ENCODE peak calls at places on chromosomes 4 and X, in five cellular contexts. N is neural progenitor cell; X is A172; G is nephron progenitor cell; W is CD4-positive, CD25-positive, alpha-beta regulatory T cell. Z is an unnamed sample.

GRCh38 chr4:61177361-61177760 is 22.8 kb upstream of the ADGRL3 start:
- DNase-seq in N (no peak), X (no peak), G (no peak), W (no peak), Z (no peak)

GRCh38 chrX:105876658-105877057 is 54.3 kb downstream of the NRK start:
- DNase-seq in N (peak; percentile 34), X (no peak), G (no peak), W (no peak), Z (no peak)

GRCh38 chr4:89704651-89705395 is 132.1 kb downstream of the SNCA start:
- DNase-seq in N (no peak), X (no peak), G (no peak), W (no peak), Z (no peak)

GRCh38 chr4:8507251-8507570 is 66.6 kb downstream of the TRMT44 start:
- DNase-seq in N (no peak), X (no peak), G (no peak), W (no peak), Z (no peak)

GRCh38 chr4:54784188-54784671 is 126.5 kb downstream of the KIT start:
- DNase-seq in N (no peak), X (no peak), G (no peak), W (no peak), Z (no peak)

GRCh38 chr4:159334461-159334860 is 231.6 kb downstream of the RAPGEF2 start:
- DNase-seq in N (no peak), X (no peak), G (no peak), W (no peak), Z (no peak)

GRCh38 chr4:23235613-23236390 is 543.1 kb downstream of the GBA3 start:
- DNase-seq in N (peak; percentile 9), X (no peak), G (no peak), W (no peak), Z (no peak)

GRCh38 chrX:137749282-137749681 is 183.4 kb downstream of the ZIC3 start:
- DNase-seq in N (peak; percentile 56), X (no peak), G (no peak), W (no peak), Z (no peak)

GRCh38 chr4:16582526-16582925 is 315.9 kb downstream of the LDB2 start:
- DNase-seq in N (peak; percentile 54), X (no peak), G (peak; percentile 27), W (no peak), Z (no peak)

GRCh38 chrX:49165901-49166881 is 3.6 kb downstream of the MAGIX start:
- DNase-seq in N (peak; percentile 89), X (peak; percentile 57), G (peak; percentile 68), W (peak; percentile 67), Z (peak; percentile 70)

GRCh38 chrX:48468247-48468671 is 1.8 kb downstream of the SLC38A5 start:
- DNase-seq in N (peak; percentile 14), X (no peak), G (peak; percentile 14), W (no peak), Z (no peak)

GRCh38 chr4:140993350-140993749 is 139.9 kb downstream of the RNF150 start:
- DNase-seq in N (no peak), X (no peak), G (no peak), W (no peak), Z (no peak)

GRCh38 chrX:41720125-41720780 is 3.7 kb upstream of the GPR82 start:
- DNase-seq in N (no peak), X (no peak), G (no peak), W (no peak), Z (no peak)

GRCh38 chrX:136780738-136781137 is at the start of gene ARHGEF6:
- DNase-seq in N (no peak), X (no peak), G (no peak), W (no peak), Z (no peak)

GRCh38 chr4:41294445-41295062 is 37.8 kb downstream of the UCHL1 start:
- DNase-seq in N (peak; percentile 30), X (peak; percentile 4), G (no peak), W (no peak), Z (no peak)

GRCh38 chrX:149570668-149571067 is 16.6 kb downstream of the MAGEA9B start:
- DNase-seq in N (no peak), X (no peak), G (no peak), W (no peak), Z (no peak)

GRCh38 chr4:75939890-75940691 is 722 bp downstream of the NAAA start:
- DNase-seq in N (peak; percentile 81), X (peak; percentile 39), G (peak; percentile 76), W (peak; percentile 73), Z (peak; percentile 73)

GRCh38 chr4:138297743-138298405 is 55.7 kb upstream of the SLC7A11 start:
- DNase-seq in N (no peak), X (no peak), G (no peak), W (no peak), Z (no peak)

GRCh38 chr4:102612824-102613366 is 111.7 kb downstream of the NFKB1 start:
- DNase-seq in N (no peak), X (no peak), G (no peak), W (peak; percentile 14), Z (peak; percentile 34)

GRCh38 chrX:130778773-130779172 is 124.2 kb downstream of the ENOX2 start:
- DNase-seq in N (no peak), X (no peak), G (no peak), W (no peak), Z (no peak)

GRCh38 chrX:40688976-40689375 is 41.6 kb upstream of the CXorf38 start:
- DNase-seq in N (no peak), X (no peak), G (no peak), W (no peak), Z (no peak)